ENCODE peak calls at places on chromosomes 12 and 14, in ten cellular contexts. Z is astrocyte; G is endothelial cell of umbilical vein; V is CD8-positive, alpha-beta T cell; B is pancreas; X is naive thymus-derived CD4-positive, alpha-beta T cell; C is NT2/D1; O is mucosa of descending colon; A is psoas muscle; L is uterus. Y is an unnamed sample.

GRCh38 chr14:94332587-94332986 is 9.5 kb upstream of the SERPINA6 start:
- DNase-seq in B (no peak), V (no peak), C (no peak), O (no peak), Z (no peak), L (no peak), A (no peak), G (no peak), X (no peak), Y (no peak)

GRCh38 chr12:19048943-19049342 is 80.6 kb upstream of the PLEKHA5 start:
- DNase-seq in A (no peak), G (no peak), L (no peak), B (no peak), X (no peak), Z (peak; percentile 28), V (no peak), O (no peak), C (no peak), Y (no peak)

GRCh38 chr14:70666364-70666691 is 24.6 kb downstream of the TTC9 start:
- DNase-seq in O (no peak), A (no peak), B (no peak), L (no peak), Z (peak; percentile 20), G (no peak), X (no peak), V (no peak), C (no peak), Y (peak; percentile 34)

GRCh38 chr14:37590096-37590809 is 4.8 kb downstream of the FOXA1 start:
- DNase-seq in Z (no peak), V (no peak), L (no peak), X (no peak), C (no peak), B (no peak), O (no peak), G (no peak), A (no peak), Y (no peak)

GRCh38 chr14:94320243-94320642 is 2.9 kb downstream of the SERPINA6 start:
- DNase-seq in L (no peak), Z (no peak), C (no peak), O (peak; percentile 75), A (no peak), V (no peak), G (no peak), B (no peak), X (no peak), Y (no peak)

GRCh38 chr14:92037989-92038388 is 1.9 kb downstream of the TRIP11 start:
- DNase-seq in O (no peak), V (no peak), G (peak; percentile 14), C (no peak), Z (no peak), L (no peak), B (no peak), A (no peak), X (no peak), Y (no peak)

GRCh38 chr14:94423465-94424056 is 29.0 kb downstream of the SERPINA11 start:
- DNase-seq in A (peak; percentile 76), G (peak; percentile 41), V (peak; percentile 28), B (peak; percentile 81), L (peak; percentile 25), X (no peak), C (peak; percentile 68), Z (peak; percentile 27), O (peak; percentile 86), Y (peak; percentile 80)

GRCh38 chr14:94904636-94905035 is 134.7 kb upstream of the GSC start:
- DNase-seq in A (no peak), Z (peak; percentile 58), V (no peak), O (no peak), C (no peak), G (no peak), X (no peak), B (no peak), L (no peak), Y (no peak)

GRCh38 chr12:82012176-82012575 is 253.0 kb upstream of the PPFIA2 start:
- DNase-seq in X (no peak), C (no peak), B (no peak), O (no peak), Z (no peak), A (no peak), G (no peak), L (no peak), V (no peak), Y (no peak)

GRCh38 chr14:102138935-102139247 is 806 bp upstream of the WDR20 start:
- DNase-seq in X (no peak), G (no peak), C (no peak), B (no peak), O (no peak), V (no peak), Z (no peak), A (no peak), L (no peak), Y (no peak)

GRCh38 chr14:40252817-40253447 is 820.7 kb upstream of the FBXO33 start:
- DNase-seq in C (peak; percentile 3), L (no peak), O (no peak), Z (no peak), B (no peak), A (peak; percentile 17), V (no peak), G (no peak), X (no peak), Y (peak; percentile 8)

GRCh38 chr12:70031046-70031445 is 206.0 kb downstream of the MYRFL start:
- DNase-seq in G (no peak), O (no peak), A (no peak), X (no peak), Z (no peak), B (no peak), C (no peak), L (no peak), V (no peak), Y (no peak)

GRCh38 chr14:89810101-89810500 is 144.4 kb downstream of the EFCAB11 start:
- DNase-seq in A (no peak), G (no peak), C (no peak), Z (no peak), X (no peak), V (no peak), B (no peak), O (no peak), L (no peak), Y (no peak)

GRCh38 chr12:121933522-121934317 is 15.3 kb downstream of the CFAP251 start:
- DNase-seq in G (no peak), Z (peak; percentile 36), A (no peak), V (no peak), C (peak; percentile 67), X (no peak), O (no peak), L (no peak), B (no peak), Y (no peak)

GRCh38 chr14:77580964-77581505 is 35.4 kb downstream of the SPTLC2 start:
- DNase-seq in Z (peak; percentile 74), V (no peak), G (peak; percentile 89), X (peak; percentile 20), B (no peak), L (no peak), C (no peak), A (no peak), O (no peak), Y (peak; percentile 82)

GRCh38 chr12:90211017-90211416 is 502.4 kb upstream of the ATP2B1 start:
- DNase-seq in G (peak; percentile 96), O (no peak), A (no peak), C (no peak), V (no peak), B (no peak), X (no peak), L (no peak), Z (peak; percentile 85), Y (no peak)

GRCh38 chr14:45065540-45065939 is 18.4 kb upstream of the PRPF39 start:
- DNase-seq in B (no peak), O (no peak), X (no peak), G (no peak), C (no peak), V (no peak), A (no peak), Z (peak; percentile 49), L (no peak), Y (no peak)

GRCh38 chr14:77158175-77158908 is 16.8 kb upstream of the ZDHHC22 start:
- DNase-seq in B (no peak), X (no peak), A (peak; percentile 76), V (no peak), O (no peak), G (peak; percentile 20), C (no peak), Z (peak; percentile 66), L (no peak), Y (peak; percentile 68)

GRCh38 chr12:62190921-62191746 is 69.1 kb upstream of the USP15 start:
- DNase-seq in O (no peak), V (no peak), A (no peak), X (no peak), L (no peak), C (no peak), B (no peak), G (no peak), Z (no peak), Y (peak; percentile 9)
- H3K4me3 ChIP-seq in O (no peak overlapping the region), V (peak overlapping the region; percentile 65), A (peak overlapping the region; percentile 57), X (peak overlapping the region; percentile 40), L (peak overlapping the region; percentile 12), C (peak overlapping the region; percentile 72), B (no peak overlapping the region), G (no peak overlapping the region), Z (peak overlapping the region; percentile 38), Y (no peak overlapping the region)

DNA sequence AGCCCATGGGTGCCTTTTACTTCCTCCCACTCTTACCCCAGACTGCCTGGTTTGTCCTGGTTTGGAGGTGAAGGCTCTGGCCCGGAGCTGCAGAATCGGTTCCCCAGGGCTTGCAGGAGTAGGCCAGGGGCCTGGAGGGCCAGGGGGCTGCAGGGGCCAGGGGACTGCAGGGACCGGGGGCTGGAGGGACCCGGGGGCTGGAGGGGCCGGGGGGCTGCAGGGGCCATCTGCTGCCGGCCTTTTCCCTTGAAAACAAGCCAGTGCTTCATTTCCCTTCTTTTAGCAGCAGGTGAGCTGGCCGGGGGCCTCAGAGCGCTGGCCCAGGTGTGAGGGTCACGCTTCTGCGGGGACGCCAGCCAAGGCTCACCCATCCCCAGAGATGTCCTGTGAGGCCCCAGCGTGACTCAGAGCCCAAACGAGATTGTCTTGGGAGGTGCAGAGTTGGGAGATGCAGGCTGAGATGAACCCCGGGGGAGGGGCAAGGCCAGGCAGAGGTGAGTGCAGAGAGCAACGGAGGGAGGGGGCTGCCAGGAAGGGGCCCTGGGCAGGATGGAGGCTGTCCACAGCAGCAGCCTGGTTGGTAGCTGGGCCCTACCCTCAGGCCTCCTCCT is 154.9 kb downstream of the KIF26A start:
- DNase-seq in C (no peak), X (no peak), G (no peak), L (no peak), Z (no peak), B (no peak), O (no peak), V (no peak), A (peak; percentile 36), Y (no peak)
- H3K9me3 ChIP-seq in C (no peaks in the 10 kb centered on the region), X (no peaks in the 10 kb centered on the region), G (no peaks in the 10 kb centered on the region), L (no peaks in the 10 kb centered on the region), Z (peaks cover 5% of the 10 kb centered on the region), B (no peaks in the 10 kb centered on the region), O (no peaks in the 10 kb centered on the region), V (no peaks in the 10 kb centered on the region), A (no peaks in the 10 kb centered on the region), Y (no peaks in the 10 kb centered on the region)

GRCh38 chr14:24434676-24435075 is 4.9 kb downstream of the KHNYN start:
- DNase-seq in B (no peak), G (no peak), V (no peak), A (no peak), C (no peak), O (no peak), X (no peak), L (no peak), Z (no peak), Y (no peak)
- H3K4me1 ChIP-seq in B (peaks cover 13% of the 10 kb centered on the region), G (peaks cover 49% of the 10 kb centered on the region), V (peaks cover 41% of the 10 kb centered on the region), A (peaks cover 31% of the 10 kb centered on the region), C (peaks cover 10% of the 10 kb centered on the region), O (peaks cover 23% of the 10 kb centered on the region), X (peaks cover 38% of the 10 kb centered on the region), L (no peaks in the 10 kb centered on the region), Z (peaks cover 22% of the 10 kb centered on the region), Y (peaks cover 8% of the 10 kb centered on the region)

GRCh38 chr12:7156259-7157197 is 26.4 kb downstream of the CLSTN3 start:
- DNase-seq in Z (no peak), X (no peak), A (no peak), C (no peak), L (no peak), O (no peak), V (no peak), G (no peak), B (no peak), Y (no peak)
- H3K4me3 ChIP-seq in Z (no peak overlapping the region), X (no peak overlapping the region), A (no peak overlapping the region), C (no peak overlapping the region), L (no peak overlapping the region), O (no peak overlapping the region), V (no peak overlapping the region), G (no peak overlapping the region), B (no peak overlapping the region), Y (no peak overlapping the region)

Y was measured in HAP-1.